ENCODE peak calls at places on chromosomes 13 and 19, in eight cellular contexts. D, P, V, H, Z, E, G and F are unnamed samples.

GRCh38 chr13:74930402-74931165 is 551.4 kb downstream of the TBC1D4 start:
- DNase-seq in G (no peak), Z (no peak), E (no peak), P (no peak), D (no peak), V (no peak), H (no peak), F (no peak)

GRCh38 chr13:99399623-99399974 is 92.4 kb upstream of the GPR183 start:
- DNase-seq in D (no peak), P (peak), G (no peak), Z (no peak), V (no peak), H (no peak), E (no peak), F (no peak)

GRCh38 chr13:109652536-109652935 is 133.8 kb downstream of the IRS2 start:
- DNase-seq in Z (no peak), D (no peak), V (no peak), E (no peak), P (no peak), G (no peak), H (no peak), F (no peak)

GRCh38 chr13:110394371-110394841 is 87.3 kb downstream of the COL4A2 start:
- DNase-seq in E (no peak), Z (no peak), G (no peak), D (no peak), V (no peak), P (no peak), H (no peak), F (no peak)

GRCh38 chr13:91297503-91297902 is 50.0 kb upstream of the MIR17HG start:
- DNase-seq in V (no peak), G (no peak), Z (no peak), P (no peak), D (no peak), E (no peak), H (no peak), F (no peak)

GRCh38 chr19:39518975-39519374 is 4.0 kb downstream of the SELENOV start:
- DNase-seq in D (no peak), E (no peak), Z (no peak), P (no peak), H (no peak), V (peak), G (no peak), F (no peak)

GRCh38 chr19:8204961-8205360 is 4.2 kb upstream of the CERS4 start:
- DNase-seq in E (no peak), P (no peak), G (no peak), H (no peak), Z (no peak), V (no peak), D (no peak), F (no peak)

GRCh38 chr13:28613562-28613961 is 45.4 kb upstream of the POMP start:
- DNase-seq in E (no peak), H (no peak), D (no peak), Z (no peak), P (no peak), V (no peak), G (no peak), F (no peak)

GRCh38 chr13:39370554-39370953 is 232.4 kb downstream of the LHFPL6 start:
- DNase-seq in D (no peak), H (no peak), V (no peak), G (no peak), E (no peak), Z (no peak), P (no peak), F (no peak)

GRCh38 chr13:25281937-25282332 is 5.4 kb downstream of the MTMR6 start:
- DNase-seq in Z (no peak), D (no peak), H (no peak), G (no peak), E (no peak), P (no peak), V (no peak), F (no peak)

GRCh38 chr19:8794823-8795222 is 37.3 kb downstream of the ZNF558 start:
- DNase-seq in Z (no peak), H (no peak), D (no peak), P (no peak), E (no peak), V (no peak), G (no peak), F (no peak)

GRCh38 chr19:41871573-41872383 is 5.3 kb upstream of the CD79A start:
- DNase-seq in E (peak), Z (peak), H (peak), D (no peak), P (no peak), G (no peak), V (no peak), F (no peak)

GRCh38 chr13:18212873-18213272 is 968.8 kb downstream of the TUBA3C start:
- DNase-seq in P (no peak), E (no peak), Z (no peak), G (no peak), H (peak), V (no peak), D (peak), F (no peak)

GRCh38 chr19:49997709-49998108 is 27.5 kb downstream of the VRK3 start:
- DNase-seq in Z (no peak), P (no peak), H (peak), G (no peak), V (peak), D (no peak), E (no peak), F (no peak)

GRCh38 chr19:50723069-50723468 is at the start of gene CLEC11A:
- DNase-seq in P (peak), G (no peak), E (peak), H (no peak), V (no peak), Z (peak), D (peak), F (peak)

GRCh38 chr19:14502334-14503092 is 6.6 kb upstream of the GIPC1 start:
- DNase-seq in Z (no peak), H (peak), E (no peak), D (no peak), P (no peak), G (no peak), V (no peak), F (no peak)

GRCh38 chr19:15466851-15467733 is 2.7 kb upstream of the RASAL3 start:
- DNase-seq in D (no peak), V (no peak), G (no peak), H (peak), Z (peak), P (no peak), E (no peak), F (no peak)

GRCh38 chr13:32745509-32745908 is 159.3 kb downstream of the PDS5B start:
- DNase-seq in H (no peak), V (no peak), E (no peak), P (no peak), Z (no peak), D (no peak), G (no peak), F (no peak)

GRCh38 chr13:111865826-111866225 is 201.1 kb upstream of the SOX1 start:
- DNase-seq in P (no peak), Z (no peak), G (no peak), V (no peak), H (no peak), D (no peak), E (no peak), F (no peak)

GRCh38 chr13:55615080-55615479 is 1525.6 kb upstream of the PRR20A start:
- DNase-seq in G (no peak), D (no peak), E (no peak), P (no peak), Z (no peak), H (no peak), V (no peak), F (no peak)

GRCh38 chr19:37361994-37362393 is 8.9 kb upstream of the ZNF527 start:
- DNase-seq in Z (no peak), H (no peak), G (no peak), P (no peak), V (no peak), E (no peak), D (no peak), F (no peak)
- TF ChIP-seq EP300 in Z (no peak), H (no peak), G (no peak), P (no peak), V (no peak), E (no peak), D (no peak), F (no peak)

GRCh38 chr13:51804295-51805172 is 571 bp upstream of the DHRS12 start:
- DNase-seq in E (peak), V (no peak), P (peak), Z (peak), H (no peak), D (peak), G (no peak), F (peak)
- TF ChIP-seq POLR2A in E (no peak), V (peak), P (peak), Z (no peak), H (no peak), D (no peak), G (no peak), F (no peak)

GRCh38 chr19:677601-678380 is 1.6 kb downstream of the FSTL3 start:
- DNase-seq in P (no peak), E (no peak), D (no peak), V (no peak), G (no peak), Z (no peak), H (peak), F (peak)
- TF ChIP-seq EP300 in P (no peak), E (no peak), D (no peak), V (no peak), G (no peak), Z (no peak), H (no peak), F (no peak)

GRCh38 chr13:52617070-52618060 is 24.9 kb upstream of the HNRNPA1L2 start:
- DNase-seq in P (peak), D (peak), H (peak), Z (peak), E (peak), V (peak), G (peak), F (peak)

GRCh38 chr13:52615817-52616216 is 26.4 kb upstream of the HNRNPA1L2 start:
- DNase-seq in V (peak), G (no peak), P (no peak), E (no peak), D (no peak), Z (no peak), H (peak), F (no peak)

GRCh38 chr13:52615134-52615801 is 27.0 kb upstream of the HNRNPA1L2 start:
- DNase-seq in D (no peak), E (no peak), G (no peak), P (no peak), H (no peak), Z (no peak), V (no peak), F (no peak)
- TF ChIP-seq POLR2A in D (no peak), E (no peak), G (no peak), P (no peak), H (no peak), Z (no peak), V (no peak), F (no peak)

DNA sequence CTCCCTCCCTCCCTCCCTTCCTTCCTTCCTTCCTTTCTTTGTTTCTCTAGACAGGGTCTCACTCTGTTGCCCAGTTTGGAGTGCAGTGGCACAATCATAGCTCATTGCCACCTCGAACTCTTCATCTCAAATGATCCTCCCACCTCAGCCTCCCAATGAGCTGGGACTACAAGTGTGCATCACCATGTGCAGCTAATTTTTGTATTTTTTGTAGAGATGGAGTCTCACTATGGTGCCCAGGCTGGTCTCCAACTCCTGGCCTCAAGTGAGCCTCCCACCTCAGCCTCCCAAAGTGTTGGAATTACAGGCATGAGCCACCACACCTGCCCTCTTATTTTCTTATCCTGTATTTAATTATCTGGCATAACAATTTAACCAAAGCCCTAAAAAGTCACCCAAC is 4.4 kb downstream of the UPK1A start:
- DNase-seq in E (no peak), D (no peak), P (no peak), G (no peak), H (no peak), Z (no peak), V (no peak), F (no peak)
- TF ChIP-seq EP300 in E (no peak), D (no peak), P (no peak), G (no peak), H (no peak), Z (no peak), V (no peak), F (no peak)

GRCh38 chr19:13056052-13056660 is 46.5 kb downstream of the LYL1 start:
- DNase-seq in P (peak), H (no peak), G (no peak), D (peak), V (no peak), Z (peak), E (peak), F (peak)
- TF ChIP-seq POLR2A in P (no peak), H (no peak), G (no peak), D (no peak), V (no peak), Z (no peak), E (no peak), F (peak)

DNA sequence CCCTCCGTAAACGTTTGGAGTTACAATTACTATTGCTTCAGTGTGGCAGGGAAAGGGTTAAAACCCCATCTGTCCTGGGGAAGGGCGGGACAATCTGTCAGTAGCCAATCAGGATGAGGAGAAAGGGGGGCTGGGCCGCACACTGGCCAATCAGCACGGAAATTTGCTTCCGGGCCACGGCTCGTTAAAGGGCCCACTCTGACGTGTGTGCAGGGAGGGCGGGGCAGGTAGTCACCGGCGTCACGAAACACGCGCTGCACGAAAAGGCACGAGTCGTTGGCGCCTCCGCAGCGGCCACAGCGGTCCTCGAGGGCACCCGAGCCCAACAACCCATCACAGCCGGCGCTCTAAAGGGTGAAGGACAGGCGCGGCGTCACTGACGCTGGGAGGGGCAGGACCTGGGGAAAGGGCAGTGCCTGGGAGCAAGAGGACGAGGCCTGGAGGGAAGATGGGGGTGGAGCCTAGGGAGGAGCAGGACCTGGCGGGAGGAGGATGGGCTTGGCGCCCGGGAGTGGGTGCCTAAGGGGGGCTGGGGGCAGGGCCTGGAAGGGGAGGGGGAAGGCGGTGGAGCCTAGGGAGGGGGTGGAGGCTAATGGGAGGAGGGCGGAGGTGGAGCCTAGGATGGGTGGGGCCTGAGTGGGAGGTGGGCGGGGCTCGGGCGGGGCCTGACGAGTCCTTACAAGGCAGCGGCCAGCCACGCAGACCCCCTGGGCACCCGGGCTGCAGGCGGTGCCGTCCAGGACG is 4.9 kb downstream of the ADAMTSL5 start:
- DNase-seq in G (peak), P (peak), Z (peak), E (peak), D (peak), H (peak), V (peak), F (peak)
- TF ChIP-seq EP300 in G (no peak), P (no peak), Z (no peak), E (peak), D (peak), H (no peak), V (no peak), F (peak)

GRCh38 chr19:45179848-45180370 is 1.3 kb downstream of the BLOC1S3 start:
- DNase-seq in H (no peak), V (peak), P (no peak), G (no peak), E (no peak), Z (no peak), D (no peak), F (no peak)

GRCh38 chr19:45178262-45179062 is at the start of gene BLOC1S3:
- DNase-seq in V (peak), G (peak), Z (peak), E (peak), P (peak), H (peak), D (peak), F (peak)

GRCh38 chr19:45177817-45178261 is at the start of gene TRAPPC6A:
- DNase-seq in P (no peak), G (no peak), Z (no peak), V (no peak), E (no peak), D (peak), H (peak), F (no peak)

GRCh38 chr19:45175663-45176345 is 2.2 kb downstream of the TRAPPC6A start:
- DNase-seq in Z (no peak), G (no peak), P (no peak), H (no peak), D (no peak), V (no peak), E (no peak), F (no peak)

DNA sequence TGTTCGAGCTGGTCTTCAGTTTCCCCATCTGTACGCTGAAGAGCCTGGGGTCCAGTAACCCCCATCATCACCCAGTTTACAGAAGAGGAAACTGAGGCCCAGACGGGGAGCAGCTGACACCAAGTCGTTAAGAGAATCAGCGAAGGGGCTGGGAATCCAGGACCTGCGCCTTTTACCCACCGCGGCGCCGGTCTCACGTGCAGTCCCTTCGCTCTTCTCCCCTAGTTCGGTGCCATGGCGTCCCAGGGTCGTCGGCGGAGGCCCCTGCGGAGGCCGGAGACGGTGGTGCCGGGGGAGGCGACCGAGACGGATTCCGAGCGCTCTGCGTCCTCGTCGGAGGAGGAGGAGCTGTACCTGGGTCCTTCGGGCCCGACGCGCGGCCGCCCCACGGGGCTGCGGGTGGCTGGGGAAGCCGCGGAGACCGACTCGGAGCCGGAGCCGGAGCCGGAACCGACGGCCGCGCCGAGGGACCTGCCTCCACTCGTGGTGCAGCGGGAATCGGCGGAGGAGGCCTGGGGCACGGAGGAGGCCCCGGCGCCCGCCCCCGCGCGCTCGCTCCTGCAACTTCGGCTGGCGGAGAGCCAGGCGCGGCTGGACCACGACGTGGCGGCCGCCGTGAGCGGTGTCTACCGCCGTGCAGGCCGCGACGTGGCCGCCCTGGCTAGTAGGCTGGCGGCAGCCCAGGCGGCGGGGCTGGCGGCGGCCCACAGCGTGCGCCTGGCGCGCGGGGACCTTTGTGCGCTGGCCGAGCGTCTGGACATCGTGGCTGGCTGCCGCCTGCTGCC is 671 bp downstream of the BLOC1S3 start:
- DNase-seq in E (no peak), Z (peak), H (no peak), P (no peak), G (no peak), D (no peak), V (peak), F (peak)
- TF ChIP-seq POLR2A in E (no peak), Z (no peak), H (no peak), P (no peak), G (no peak), D (no peak), V (no peak), F (no peak)

GRCh38 chr13:105147481-105147880 is 1388.0 kb downstream of the EFNB2 start:
- DNase-seq in Z (no peak), V (no peak), E (no peak), D (no peak), G (no peak), H (no peak), P (no peak), F (no peak)
- TF ChIP-seq EP300 in Z (no peak), V (no peak), E (no peak), D (no peak), G (no peak), H (no peak), P (no peak), F (no peak)